ENCODE peak calls at places on chromosomes 3 and 15, in four cellular contexts. H, Z, A and O are unnamed samples.

GRCh38 chr3:159038405-159038804 is 236.6 kb downstream of the MFSD1 start:
- DNase-seq in H (no peak), Z (no peak), A (no peak), O (no peak)

GRCh38 chr3:122409392-122409791 is 6.5 kb downstream of the WDR5B start:
- DNase-seq in H (no peak), Z (no peak), A (no peak), O (no peak)

GRCh38 chr3:140395134-140396075 is 282.5 kb upstream of the TRIM42 start:
- DNase-seq in H (no peak), Z (no peak), A (no peak), O (no peak)

GRCh38 chr3:72520690-72521308 is 327.4 kb downstream of the SHQ1 start:
- DNase-seq in H (no peak), Z (no peak), A (no peak), O (no peak)

GRCh38 chr3:14428087-14429067 is 26.0 kb downstream of the SLC6A6 start:
- DNase-seq in H (no peak), Z (no peak), A (no peak), O (no peak)

GRCh38 chr15:101193063-101193712 is 58.7 kb downstream of the CHSY1 start:
- DNase-seq in H (no peak), Z (no peak), A (no peak), O (no peak)

GRCh38 chr3:119497824-119498187 is 541 bp upstream of the TIMMDC1 start:
- DNase-seq in H (peak; percentile 43), Z (peak; percentile 25), A (peak; percentile 22), O (no peak)

GRCh38 chr15:92400980-92401787 is 7.5 kb downstream of the ST8SIA2 start:
- DNase-seq in H (no peak), Z (no peak), A (no peak), O (no peak)

GRCh38 chr15:81161851-81162250 is 27.8 kb downstream of the CFAP161 start:
- DNase-seq in H (no peak), Z (no peak), A (no peak), O (no peak)

GRCh38 chr15:53591041-53591440 is 168.4 kb downstream of the WDR72 start:
- DNase-seq in H (no peak), Z (no peak), A (no peak), O (no peak)

GRCh38 chr3:52393131-52393807 is 51.6 kb downstream of the SEMA3G start:
- DNase-seq in H (no peak), Z (no peak), A (no peak), O (no peak)

GRCh38 chr3:133880287-133880686 is 15.4 kb downstream of the RAB6B start:
- DNase-seq in H (no peak), Z (no peak), A (no peak), O (no peak)

GRCh38 chr15:55744026-55744655 is 1.2 kb upstream of the PRTG start:
- DNase-seq in H (no peak), Z (no peak), A (no peak), O (no peak)

GRCh38 chr15:57534279-57534678 is 57.4 kb upstream of the MYZAP start:
- DNase-seq in H (peak; percentile 58), Z (no peak), A (no peak), O (no peak)

GRCh38 chr3:30655187-30655812 is 48.9 kb downstream of the TGFBR2 start:
- DNase-seq in H (no peak), Z (no peak), A (no peak), O (no peak)

GRCh38 chr15:91192285-91193058 is 92.4 kb downstream of the SV2B start:
- DNase-seq in H (no peak), Z (no peak), A (no peak), O (no peak)

GRCh38 chr3:153313307-153313945 is 151.4 kb downstream of the RAP2B start:
- DNase-seq in H (no peak), Z (no peak), A (no peak), O (no peak)

GRCh38 chr3:139107424-139108252 is 62.9 kb upstream of the PRR23C start:
- DNase-seq in H (no peak), Z (no peak), A (no peak), O (no peak)

GRCh38 chr3:196096382-196096953 is 14.6 kb upstream of the TFRC start:
- DNase-seq in H (no peak), Z (no peak), A (no peak), O (no peak)

GRCh38 chr3:182122779-182123178 is 411.1 kb downstream of the SOX2 start:
- DNase-seq in H (peak; percentile 6), Z (no peak), A (no peak), O (no peak)

GRCh38 chr3:5123937-5124336 is 1.8 kb downstream of the ARL8B start:
- DNase-seq in H (no peak), Z (peak; percentile 11), A (no peak), O (no peak)

GRCh38 chr3:188151438-188151837 is 2.5 kb upstream of the LPP start:
- DNase-seq in H (no peak), Z (no peak), A (no peak), O (no peak)

GRCh38 chr3:72738752-72739520 is 109.3 kb downstream of the SHQ1 start:
- DNase-seq in H (peak; percentile 73), Z (peak; percentile 91), A (peak; percentile 86), O (no peak)

GRCh38 chr3:11604139-11604895 is 39.4 kb downstream of the VGLL4 start:
- DNase-seq in H (no peak), Z (no peak), A (no peak), O (no peak)

GRCh38 chr3:112889357-112889756 is 42.7 kb upstream of the CD200R1L start:
- DNase-seq in H (no peak), Z (no peak), A (no peak), O (no peak)

GRCh38 chr3:71601811-71602210 is 18.3 kb upstream of the FOXP1 start:
- DNase-seq in H (no peak), Z (no peak), A (no peak), O (no peak)

DNA sequence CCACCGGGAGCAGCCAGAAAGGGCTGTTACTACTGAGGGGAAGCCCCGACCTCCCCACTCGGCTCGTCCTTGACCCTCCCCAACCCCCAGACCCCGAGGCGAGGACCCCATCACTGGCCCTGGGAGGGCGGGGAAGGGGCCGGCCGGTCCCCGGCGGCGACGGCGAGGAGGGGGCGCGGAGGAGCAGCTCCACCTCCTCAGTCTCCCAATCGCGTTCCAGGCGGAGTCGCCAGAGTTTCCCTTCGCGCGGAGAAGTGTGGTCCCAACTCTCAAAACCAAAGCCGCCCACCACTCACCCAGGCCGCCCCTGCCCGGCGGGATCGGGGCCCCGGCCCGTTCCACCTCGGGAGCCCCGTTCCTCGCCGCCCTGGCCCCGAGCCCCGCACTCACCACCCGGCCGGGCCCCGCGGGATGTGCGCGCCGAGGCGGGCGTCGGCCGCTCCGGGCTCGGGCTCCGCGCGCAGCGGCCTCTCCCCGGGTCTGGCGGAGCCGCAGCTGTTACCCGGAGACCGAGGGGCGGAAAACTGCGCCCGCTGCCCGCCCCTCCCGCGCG is 947 bp downstream of the PLXNB1 start:
- DNase-seq in H (peak; percentile 64), Z (peak; percentile 71), A (no peak), O (peak; percentile 61)
- H3K4me1 ChIP-seq in H (peaks cover 35% of the 10 kb centered on the region), Z (peaks cover 36% of the 10 kb centered on the region), A (peaks cover 61% of the 10 kb centered on the region), O (peaks cover 18% of the 10 kb centered on the region)

GRCh38 chr3:45131201-45131600 is 15.0 kb downstream of the CDCP1 start:
- DNase-seq in H (no peak), Z (no peak), A (no peak), O (no peak)
- H3K4me1 ChIP-seq in H (no peaks in the 10 kb centered on the region), Z (no peaks in the 10 kb centered on the region), A (peaks cover 33% of the 10 kb centered on the region), O (no peaks in the 10 kb centered on the region)

GRCh38 chr3:129653019-129653418 is 46.5 kb upstream of the PLXND1 start:
- DNase-seq in H (no peak), Z (no peak), A (no peak), O (no peak)
- H3K4me1 ChIP-seq in H (peaks cover 34% of the 10 kb centered on the region), Z (peaks cover 34% of the 10 kb centered on the region), A (peaks cover 90% of the 10 kb centered on the region), O (no peaks in the 10 kb centered on the region)

DNA sequence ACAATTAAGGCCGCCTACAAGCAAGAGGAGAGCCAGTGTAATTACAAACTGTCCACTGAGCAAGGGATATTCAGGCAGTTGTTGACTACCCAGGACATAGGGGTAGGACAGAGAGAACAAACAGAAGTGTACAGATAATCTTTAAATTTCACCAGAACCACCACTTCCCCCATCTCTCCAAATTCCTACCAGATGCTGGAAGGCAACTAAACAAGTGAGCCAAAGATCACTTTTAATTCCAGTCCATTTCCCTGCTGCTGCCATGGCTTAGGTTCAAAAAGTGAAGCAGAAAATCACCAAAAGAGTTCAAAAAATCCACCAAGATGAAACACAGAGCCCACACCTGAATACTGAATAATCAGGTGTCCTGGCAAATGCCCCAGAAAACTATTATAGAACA is 65.0 kb downstream of the TM4SF4 start:
- DNase-seq in H (no peak), Z (no peak), A (no peak), O (no peak)
- H3K4me1 ChIP-seq in H (peaks cover 44% of the 10 kb centered on the region), Z (peaks cover 34% of the 10 kb centered on the region), A (peaks cover 100% of the 10 kb centered on the region), O (no peaks in the 10 kb centered on the region)

DNA sequence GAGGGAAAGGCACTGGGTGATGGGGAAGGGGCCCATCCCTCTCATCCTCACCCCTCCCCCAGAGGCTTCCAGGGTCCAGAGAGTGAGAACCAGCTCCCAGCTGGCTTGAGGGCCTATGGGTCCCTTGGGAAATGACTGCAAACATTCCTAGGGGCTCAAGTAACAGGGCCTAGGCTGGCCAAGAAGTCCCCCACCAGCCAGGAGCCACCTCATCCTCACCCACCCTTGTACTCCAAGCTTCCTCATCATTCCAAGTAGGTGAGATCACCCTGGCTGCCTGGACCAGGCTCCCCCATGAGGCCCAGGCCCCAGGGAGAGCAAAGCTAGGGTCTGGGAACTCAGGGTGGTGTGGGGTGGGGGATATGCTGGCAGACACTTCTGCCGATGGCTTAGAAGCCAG is 14.8 kb downstream of the LOXL1 start:
- DNase-seq in H (no peak), Z (no peak), A (no peak), O (no peak)
- H3K4me1 ChIP-seq in H (no peaks in the 10 kb centered on the region), Z (peaks cover 26% of the 10 kb centered on the region), A (peaks cover 10% of the 10 kb centered on the region), O (peaks cover 19% of the 10 kb centered on the region)

DNA sequence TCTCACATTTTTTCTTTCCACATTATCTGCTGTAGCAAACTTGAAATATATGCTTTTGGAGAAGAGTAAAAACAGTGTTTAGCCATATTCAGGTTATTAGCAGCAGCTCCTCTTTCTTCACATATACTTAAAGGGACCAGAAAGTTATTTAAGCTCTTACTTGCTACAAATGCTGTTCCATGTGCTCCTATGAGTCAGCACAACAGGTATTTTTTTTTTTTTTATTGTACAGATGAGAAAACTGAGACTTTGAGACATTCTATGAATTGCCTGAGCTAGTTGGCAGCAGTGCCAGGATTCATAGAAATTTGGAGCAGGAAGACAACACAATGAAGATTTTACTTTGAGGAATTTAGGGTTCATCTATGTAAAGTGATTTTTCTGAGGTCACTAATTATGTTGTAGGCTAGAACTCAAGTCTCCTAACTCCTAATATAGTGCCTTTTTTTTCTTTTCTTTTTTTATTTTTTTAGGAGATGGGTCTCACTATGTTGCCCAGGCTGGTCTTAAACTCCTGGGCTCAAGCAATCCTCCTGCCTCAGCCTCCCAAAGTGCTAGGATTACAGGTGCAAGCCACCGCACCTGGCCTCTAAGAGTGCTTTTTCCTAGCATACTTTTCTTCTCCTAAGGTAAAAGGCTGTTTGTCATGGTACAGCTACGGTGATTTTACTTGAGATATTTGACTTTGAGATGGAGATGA is 23.6 kb downstream of the SETD5 start:
- DNase-seq in H (no peak), Z (no peak), A (no peak), O (no peak)
- H3K4me1 ChIP-seq in H (peaks cover 16% of the 10 kb centered on the region), Z (peaks cover 15% of the 10 kb centered on the region), A (peaks cover 75% of the 10 kb centered on the region), O (no peaks in the 10 kb centered on the region)

DNA sequence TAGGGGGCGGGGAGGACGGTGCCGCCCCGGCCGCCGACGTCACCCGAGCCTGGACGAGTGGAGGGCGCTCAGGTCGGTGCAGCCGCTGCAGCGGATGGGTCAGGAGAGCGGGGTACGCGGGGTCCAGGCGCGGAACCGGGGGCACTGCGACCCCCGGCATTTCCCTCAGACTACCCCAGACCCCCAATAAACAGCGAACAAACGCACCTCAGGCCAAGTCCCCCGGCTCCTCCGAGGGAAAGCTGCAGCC is 78.9 kb downstream of the IQSEC1 start:
- DNase-seq in H (peak; percentile 50), Z (peak; percentile 52), A (peak; percentile 60), O (peak; percentile 61)
- H3K4me1 ChIP-seq in H (peaks cover 9% of the 10 kb centered on the region), Z (peaks cover 15% of the 10 kb centered on the region), A (peaks cover 34% of the 10 kb centered on the region), O (no peaks in the 10 kb centered on the region)